ENCODE peak calls at places on chromosome 7, in four cellular contexts. S, R, N and K are unnamed samples. For H3K4me1, the result is how much of the 10 kb centered on the place peaks cover.

GRCh38 chr7:73717991-73718405 is 1.5 kb downstream of the STX1A start:
- DNase-seq in S (no peak), R (peak), N (no peak), K (peak)

GRCh38 chr7:120732256-120732655 is 125.7 kb downstream of the TSPAN12 start:
- DNase-seq in S (no peak), R (no peak), N (no peak), K (no peak)

GRCh38 chr7:91596287-91596686 is 284.2 kb downstream of the MTERF1 start:
- DNase-seq in S (no peak), R (no peak), N (no peak), K (no peak)

GRCh38 chr7:6294839-6295238 is 22.4 kb upstream of the CYTH3 start:
- DNase-seq in S (no peak), R (no peak), N (no peak), K (peak)

GRCh38 chr7:155872678-155873369 is 60.6 kb upstream of the SHH start:
- DNase-seq in S (no peak), R (no peak), N (no peak), K (no peak)

GRCh38 chr7:30136339-30136738 is 1.6 kb downstream of the MTURN start:
- DNase-seq in S (no peak), R (no peak), N (no peak), K (peak)

GRCh38 chr7:45987521-45988290 is 66.6 kb upstream of the IGFBP3 start:
- DNase-seq in S (no peak), R (no peak), N (no peak), K (no peak)

GRCh38 chr7:75772081-75773077 is at the start of gene CCL26:
- DNase-seq in S (peak), R (peak), N (peak), K (no peak)

GRCh38 chr7:90945104-90945752 is 319.0 kb upstream of the FZD1 start:
- DNase-seq in S (no peak), R (no peak), N (no peak), K (no peak)

GRCh38 chr7:30389793-30390192 is 88.8 kb downstream of the NOD1 start:
- DNase-seq in S (no peak), R (no peak), N (no peak), K (no peak)

GRCh38 chr7:2787251-2787968 is 56.7 kb downstream of the GNA12 start:
- DNase-seq in S (no peak), R (no peak), N (no peak), K (no peak)

GRCh38 chr7:5526190-5527037 is 102.8 kb upstream of the TNRC18 start:
- DNase-seq in S (peak), R (peak), N (peak), K (peak)

GRCh38 chr7:55557666-55558188 is 14.6 kb downstream of the VOPP1 start:
- DNase-seq in S (no peak), R (no peak), N (no peak), K (no peak)

GRCh38 chr7:112173214-112173905 is 32.8 kb downstream of the DOCK4 start:
- DNase-seq in S (no peak), R (no peak), N (no peak), K (no peak)

GRCh38 chr7:70098133-70098561 is 499.9 kb downstream of the AUTS2 start:
- DNase-seq in S (no peak), R (no peak), N (no peak), K (no peak)

GRCh38 chr7:4815609-4816418 is 40.4 kb downstream of the AP5Z1 start:
- DNase-seq in S (no peak), R (no peak), N (no peak), K (peak)

GRCh38 chr7:92006046-92006445 is 65.4 kb downstream of the AKAP9 start:
- DNase-seq in S (no peak), R (no peak), N (no peak), K (no peak)

GRCh38 chr7:44194069-44194468 is 4.8 kb upstream of the GCK start:
- DNase-seq in S (no peak), R (no peak), N (no peak), K (no peak)

GRCh38 chr7:138431517-138431916 is 28.5 kb upstream of the TRIM24 start:
- DNase-seq in S (no peak), R (no peak), N (no peak), K (no peak)

GRCh38 chr7:99459087-99459486 is 6.9 kb downstream of the ATP5MF start:
- DNase-seq in S (no peak), R (no peak), N (no peak), K (no peak)

GRCh38 chr7:121366852-121367431 is 29.2 kb downstream of the FAM3C start:
- DNase-seq in S (no peak), R (no peak), N (no peak), K (no peak)

GRCh38 chr7:1758417-1758858 is 88.4 kb downstream of the ELFN1 start:
- DNase-seq in S (peak), R (no peak), N (no peak), K (peak)

GRCh38 chr7:65840446-65840845 is 32.4 kb upstream of the VKORC1L1 start:
- DNase-seq in S (no peak), R (no peak), N (no peak), K (no peak)

GRCh38 chr7:106047146-106047545 is 65.0 kb downstream of the SYPL1 start:
- DNase-seq in S (no peak), R (no peak), N (no peak), K (no peak)

GRCh38 chr7:25382869-25383268 is 154.6 kb upstream of the NPVF start:
- DNase-seq in S (no peak), R (no peak), N (peak), K (no peak)

GRCh38 chr7:50364645-50365044 is 60.1 kb downstream of the IKZF1 start:
- DNase-seq in S (no peak), R (no peak), N (no peak), K (no peak)

GRCh38 chr7:65448824-65449504 is 75.3 kb downstream of the ZNF92 start:
- DNase-seq in S (no peak), R (no peak), N (no peak), K (no peak)

GRCh38 chr7:122864016-122864415 is 22.2 kb downstream of the CADPS2 start:
- DNase-seq in S (no peak), R (no peak), N (no peak), K (no peak)

GRCh38 chr7:21999896-22000295 is 54.2 kb upstream of the CDCA7L start:
- DNase-seq in S (no peak), R (no peak), N (no peak), K (no peak)

GRCh38 chr7:4221043-4221442 is 461.1 kb upstream of the FOXK1 start:
- DNase-seq in S (no peak), R (no peak), N (no peak), K (no peak)

GRCh38 chr7:117184367-117184766 is 138.5 kb downstream of the WNT2 start:
- DNase-seq in S (no peak), R (no peak), N (no peak), K (no peak)

GRCh38 chr7:136064627-136065237 is 87.6 kb upstream of the MTPN start:
- DNase-seq in S (no peak), R (no peak), N (no peak), K (no peak)

GRCh38 chr7:121832347-121832746 is 40.6 kb upstream of the PTPRZ1 start:
- DNase-seq in S (no peak), R (no peak), N (peak), K (peak)

GRCh38 chr7:68680235-68680872 is 917.9 kb upstream of the AUTS2 start:
- DNase-seq in S (no peak), R (no peak), N (no peak), K (no peak)

GRCh38 chr7:29987083-29987482 is 2.5 kb downstream of the SCRN1 start:
- DNase-seq in S (no peak), R (no peak), N (no peak), K (no peak)

GRCh38 chr7:92843034-92843760 is 6.8 kb upstream of the CDK6 start:
- DNase-seq in S (no peak), R (no peak), N (no peak), K (no peak)

DNA sequence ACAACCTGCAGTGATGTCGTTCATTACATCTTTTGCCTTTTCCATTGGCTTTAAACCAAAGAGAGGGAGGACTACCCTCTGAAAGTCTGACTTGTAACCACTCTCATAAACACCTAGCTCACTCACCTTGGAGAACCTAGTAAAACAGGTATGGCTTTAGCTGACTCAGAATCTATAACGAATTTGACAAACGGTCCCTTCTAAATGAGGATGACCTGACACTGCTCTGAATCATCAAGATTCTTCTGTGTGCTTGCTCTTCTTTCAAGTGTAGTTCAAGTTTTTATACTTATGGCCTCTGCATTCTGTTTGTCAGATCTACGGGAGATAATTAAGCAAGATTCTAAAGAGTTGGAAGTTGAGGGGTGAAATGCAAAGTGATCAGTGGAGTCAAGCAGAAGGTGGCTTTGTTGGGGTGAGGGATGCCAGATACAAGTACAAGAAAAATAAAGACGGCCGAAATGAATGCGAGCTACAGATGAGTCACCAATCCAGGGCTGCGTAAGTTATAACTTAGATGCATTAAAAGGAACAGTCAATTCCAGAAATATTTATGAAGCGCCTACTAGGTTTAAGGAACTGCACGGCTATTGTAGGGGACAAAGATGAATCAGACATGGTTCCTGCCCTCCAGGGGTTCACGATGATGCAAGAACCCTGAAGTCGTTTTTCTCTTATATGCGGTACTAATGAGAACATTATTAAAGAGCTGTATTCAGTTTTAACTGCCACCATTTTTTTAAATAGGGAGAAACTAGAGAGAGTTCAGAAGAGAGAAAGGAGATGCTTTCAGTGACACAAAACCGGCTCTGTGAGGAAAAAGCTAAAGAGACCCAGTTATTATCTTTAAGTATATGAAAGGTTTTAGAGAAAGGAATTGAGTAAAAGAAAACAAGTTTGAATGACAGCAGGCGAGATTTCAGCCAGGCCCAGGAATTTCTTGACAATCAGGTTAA is 6.5 kb downstream of the HIPK2 start:
- DNase-seq in S (no peak), R (no peak), N (no peak), K (no peak)
- H3K27ac ChIP-seq in S (no peak), R (no peak), N (peak), K (no peak)

GRCh38 chr7:26760499-26760898 is 103.9 kb downstream of the SKAP2 start:
- DNase-seq in S (no peak), R (no peak), N (no peak), K (no peak)

GRCh38 chr7:26759108-26759507 is 105.3 kb downstream of the SKAP2 start:
- DNase-seq in S (no peak), R (no peak), N (no peak), K (no peak)
- H3K4me1 ChIP-seq in S (under half), R (under half), N (under half), K (under half)

DNA sequence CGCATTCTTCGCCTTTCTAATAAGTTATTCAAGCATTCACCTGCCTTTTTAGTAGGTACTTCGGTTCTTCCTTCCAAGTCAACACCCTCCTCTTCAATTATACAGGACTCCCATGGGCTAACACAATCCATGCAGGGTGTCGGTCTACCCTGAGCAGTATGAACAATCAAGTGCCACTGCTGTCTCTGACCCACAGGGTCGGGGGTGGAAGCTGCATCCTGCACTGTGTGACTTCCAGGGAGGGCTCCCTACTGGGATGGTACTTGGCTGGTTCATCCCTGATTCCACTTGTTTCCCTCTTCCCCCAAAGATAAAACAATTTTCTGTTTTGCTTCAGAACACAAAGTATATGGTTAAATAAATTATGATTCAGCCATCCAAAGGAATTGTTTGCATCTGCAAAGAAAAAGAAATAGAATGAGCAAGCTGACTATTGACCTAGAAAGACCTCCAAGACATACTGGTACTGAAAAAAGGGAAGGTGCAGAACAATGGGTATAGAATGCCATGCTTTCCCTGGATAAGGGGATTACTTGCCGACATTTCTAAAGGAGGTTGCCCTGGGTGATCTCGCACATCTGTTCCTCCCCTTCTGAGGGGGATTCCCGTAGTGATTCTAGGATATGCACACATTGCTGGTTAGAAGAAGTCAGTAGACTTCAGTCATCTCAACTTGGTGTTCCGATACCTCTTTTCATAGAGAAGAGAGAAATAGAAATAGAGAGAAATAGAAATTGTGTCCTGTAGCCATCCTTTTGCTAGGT is 89.1 kb upstream of the AGR3 start:
- DNase-seq in S (no peak), R (no peak), N (no peak), K (no peak)
- TF ChIP-seq POLR2AphosphoS5 in S (no peak), R (no peak), N (no peak), K (no peak)

DNA sequence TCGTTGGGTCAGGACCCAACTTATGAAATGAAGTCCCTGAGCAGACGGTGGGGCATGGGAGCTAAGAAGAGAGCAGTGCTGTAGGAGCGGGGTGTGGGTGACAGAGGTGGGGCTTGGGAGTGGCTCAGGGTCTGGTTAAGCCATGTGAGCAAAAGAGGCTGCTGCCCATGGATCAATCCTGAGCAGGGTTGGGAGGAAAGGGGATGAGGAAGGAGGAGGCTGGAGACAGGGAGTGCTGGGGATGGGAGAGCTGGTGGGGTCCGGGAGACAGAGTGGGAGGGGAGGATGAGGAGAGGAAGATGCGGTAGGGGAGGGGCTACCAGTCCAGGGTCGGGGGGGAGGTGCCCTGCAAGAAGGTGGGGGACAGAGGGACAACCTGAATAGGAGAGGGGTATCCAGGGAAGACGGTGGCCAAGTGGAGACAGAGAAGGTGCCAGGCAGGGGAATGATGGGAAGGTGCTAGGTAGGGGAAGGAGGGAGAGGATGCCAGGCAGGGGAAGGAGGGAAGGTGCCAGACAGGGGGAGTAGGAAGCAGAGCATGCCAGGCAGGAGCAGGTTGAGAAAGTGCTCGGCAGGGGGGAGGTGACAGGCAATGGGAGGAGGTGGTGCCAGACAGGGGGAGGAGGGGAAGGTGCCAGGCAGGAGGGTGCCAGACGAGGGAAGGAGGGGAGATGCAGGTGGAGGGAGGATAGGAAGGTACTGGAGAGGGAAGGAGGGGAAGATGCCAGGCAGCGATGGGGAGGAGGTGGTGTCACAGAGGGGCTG is 27.5 kb upstream of the SMARCD3 start:
- DNase-seq in S (no peak), R (no peak), N (no peak), K (no peak)
- H3K27ac ChIP-seq in S (no peak), R (no peak), N (peak), K (no peak)

GRCh38 chr7:28149291-28150101 is 31.1 kb downstream of the JAZF1 start:
- DNase-seq in S (no peak), R (no peak), N (peak), K (no peak)
- H3K4me1 ChIP-seq in S (under half), R (under half), N (under half), K (half or more)

GRCh38 chr7:132837529-132837928 is 244.4 kb downstream of the CHCHD3 start:
- DNase-seq in S (no peak), R (no peak), N (no peak), K (no peak)
- TF ChIP-seq POLR2AphosphoS5 in S (no peak), R (no peak), N (peak), K (no peak)

GRCh38 chr7:84136809-84137208 is 57.8 kb downstream of the SEMA3A start:
- DNase-seq in S (no peak), R (no peak), N (no peak), K (no peak)

GRCh38 chr7:84136336-84136735 is 58.3 kb downstream of the SEMA3A start:
- DNase-seq in S (no peak), R (no peak), N (no peak), K (no peak)

GRCh38 chr7:84137812-84138211 is 56.8 kb downstream of the SEMA3A start:
- DNase-seq in S (no peak), R (no peak), N (no peak), K (no peak)

GRCh38 chr7:84142726-84143125 is 51.9 kb downstream of the SEMA3A start:
- DNase-seq in S (no peak), R (no peak), N (no peak), K (no peak)

DNA sequence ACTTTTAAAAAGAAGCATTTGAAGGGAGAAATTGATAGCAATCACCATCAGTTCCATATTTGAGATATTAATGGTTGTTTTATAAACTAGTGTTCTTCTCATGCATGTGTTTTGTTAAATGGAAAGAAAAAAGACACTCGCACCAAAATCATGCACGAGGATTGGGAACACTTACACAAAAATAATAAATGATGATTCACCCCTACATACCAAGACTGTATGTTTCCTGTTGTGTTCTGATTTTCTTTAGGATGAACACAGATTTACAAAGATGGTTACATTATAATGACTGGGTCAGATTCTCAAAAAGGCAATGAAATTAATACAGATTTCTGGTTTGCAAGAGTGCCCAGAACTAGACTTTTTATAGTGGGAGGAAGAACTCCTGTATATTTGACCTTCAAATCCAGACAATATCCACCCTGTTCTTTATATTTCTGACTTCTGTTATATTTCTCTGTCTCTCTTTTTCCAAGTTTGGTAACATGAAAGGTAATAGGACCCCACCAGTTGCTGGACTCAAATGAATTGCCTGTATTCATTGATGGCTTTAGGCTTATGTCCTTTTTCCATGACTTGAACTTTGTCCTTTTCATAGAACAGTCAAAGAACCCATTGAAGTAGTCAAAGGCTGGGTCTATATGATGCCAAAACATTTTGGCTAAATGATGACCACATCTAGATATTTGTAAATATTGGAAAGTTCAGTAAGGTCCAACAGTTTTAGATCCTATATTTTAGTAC is 54.4 kb downstream of the SEMA3A start:
- DNase-seq in S (no peak), R (no peak), N (no peak), K (no peak)
- H3K27ac ChIP-seq in S (no peak), R (no peak), N (no peak), K (no peak)